ENCODE peak calls at places on chromosomes 16 and 17, in ten cellular contexts. G is CD4-positive, alpha-beta T cell; D is breast epithelium; N is lower lobe of right lung; P is fibroblast of lung; E is lower leg skin; C is thoracic aorta; Z is B cell; B is adrenal gland; H is tibial nerve. K is an unnamed sample.

GRCh38 chr17:81500026-81500425 is 12.6 kb downstream of the ACTG1 start:
- DNase-seq in G (no peak), D (no peak), N (peak), P (no peak), E (no peak), C (no peak), Z (no peak), B (no peak), H (no peak), K (no peak)

GRCh38 chr17:15952048-15952532 is 7.2 kb downstream of the ADORA2B start:
- DNase-seq in G (no peak), D (no peak), N (no peak), P (no peak), E (no peak), C (no peak), Z (no peak), B (no peak), H (no peak), K (no peak)

GRCh38 chr17:13843862-13844640 is 225.3 kb upstream of the COX10 start:
- DNase-seq in G (no peak), D (no peak), N (no peak), P (peak), E (no peak), C (no peak), Z (no peak), B (no peak), H (no peak), K (no peak)

GRCh38 chr17:37717627-37718382 is 27.1 kb downstream of the HNF1B start:
- DNase-seq in G (no peak), D (no peak), N (peak), P (peak), E (no peak), C (no peak), Z (no peak), B (no peak), H (no peak), K (no peak)

GRCh38 chr17:55063857-55064485 is 95.4 kb downstream of the STXBP4 start:
- DNase-seq in G (no peak), D (no peak), N (no peak), P (no peak), E (no peak), C (no peak), Z (no peak), B (no peak), H (no peak), K (no peak)

GRCh38 chr17:74543891-74544760 is 1.8 kb downstream of the CD300C start:
- DNase-seq in G (no peak), D (no peak), N (peak), P (no peak), E (no peak), C (no peak), Z (no peak), B (no peak), H (no peak), K (no peak)

GRCh38 chr17:57898487-57899311 is 48.9 kb upstream of the MRPS23 start:
- DNase-seq in G (no peak), D (peak), N (peak), P (peak), E (no peak), C (no peak), Z (no peak), B (peak), H (no peak), K (no peak)

GRCh38 chr16:3029499-3030127 is 5.8 kb downstream of the THOC6 start:
- DNase-seq in G (no peak), D (no peak), N (no peak), P (peak), E (no peak), C (no peak), Z (no peak), B (no peak), H (no peak), K (peak)

GRCh38 chr16:82715833-82716232 is 89.1 kb downstream of the CDH13 start:
- DNase-seq in G (no peak), D (no peak), N (no peak), P (no peak), E (no peak), C (no peak), Z (no peak), B (no peak), H (no peak), K (no peak)

GRCh38 chr17:9225305-9226101 is 204.2 kb downstream of the NTN1 start:
- DNase-seq in G (no peak), D (no peak), N (no peak), P (no peak), E (no peak), C (no peak), Z (no peak), B (no peak), H (no peak), K (no peak)
- TF ChIP-seq CTCF in G (no peak), D (no peak), N (no peak), P (no peak), E (no peak), C (peak), Z (no peak), B (no peak), H (no peak), K (no peak)

GRCh38 chr16:15790458-15790857 is 66.4 kb downstream of the MYH11 start:
- DNase-seq in G (no peak), D (no peak), N (no peak), P (peak), E (no peak), C (no peak), Z (no peak), B (peak), H (no peak), K (no peak)

GRCh38 chr16:15788846-15789239 is 68.0 kb downstream of the MYH11 start:
- DNase-seq in G (no peak), D (no peak), N (no peak), P (no peak), E (no peak), C (no peak), Z (no peak), B (no peak), H (no peak), K (no peak)

GRCh38 chr16:15795615-15796014 is 61.2 kb downstream of the MYH11 start:
- DNase-seq in G (no peak), D (no peak), N (no peak), P (no peak), E (no peak), C (no peak), Z (no peak), B (no peak), H (no peak), K (no peak)

GRCh38 chr16:15796885-15797284 is 59.9 kb downstream of the MYH11 start:
- DNase-seq in G (no peak), D (no peak), N (no peak), P (no peak), E (no peak), C (no peak), Z (no peak), B (no peak), H (no peak), K (no peak)

GRCh38 chr16:15792563-15792971 is 64.3 kb downstream of the MYH11 start:
- DNase-seq in G (no peak), D (no peak), N (no peak), P (no peak), E (no peak), C (no peak), Z (no peak), B (no peak), H (no peak), K (no peak)
- TF ChIP-seq CTCF in G (no peak), D (no peak), N (no peak), P (no peak), E (no peak), C (no peak), Z (no peak), B (no peak), H (no peak), K (no peak)

DNA sequence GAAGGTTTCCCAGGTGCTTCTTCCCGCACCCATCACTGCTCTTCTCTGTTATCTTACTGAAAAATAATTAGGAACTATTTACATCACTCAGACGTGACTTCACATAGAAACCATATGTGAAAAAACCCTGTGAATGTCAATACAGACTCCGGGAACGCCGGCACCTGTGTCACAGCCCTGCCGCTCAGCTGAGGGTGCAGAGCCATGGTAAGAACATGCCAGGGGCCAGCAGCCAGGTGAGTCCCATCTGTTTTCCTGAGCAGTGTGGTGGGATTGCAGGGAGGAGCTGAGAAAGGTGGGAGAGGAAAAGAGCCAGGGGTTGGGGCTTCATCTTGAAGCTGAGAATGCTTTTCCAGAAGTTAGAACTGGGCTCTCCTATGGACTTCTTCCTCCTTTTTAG is 13.7 kb downstream of the FOXF1 start:
- DNase-seq in G (no peak), D (no peak), N (no peak), P (no peak), E (no peak), C (no peak), Z (no peak), B (no peak), H (no peak), K (no peak)
- TF ChIP-seq CTCF in G (no peak), D (no peak), N (no peak), P (no peak), E (no peak), C (no peak), Z (no peak), B (no peak), H (no peak), K (no peak)

DNA sequence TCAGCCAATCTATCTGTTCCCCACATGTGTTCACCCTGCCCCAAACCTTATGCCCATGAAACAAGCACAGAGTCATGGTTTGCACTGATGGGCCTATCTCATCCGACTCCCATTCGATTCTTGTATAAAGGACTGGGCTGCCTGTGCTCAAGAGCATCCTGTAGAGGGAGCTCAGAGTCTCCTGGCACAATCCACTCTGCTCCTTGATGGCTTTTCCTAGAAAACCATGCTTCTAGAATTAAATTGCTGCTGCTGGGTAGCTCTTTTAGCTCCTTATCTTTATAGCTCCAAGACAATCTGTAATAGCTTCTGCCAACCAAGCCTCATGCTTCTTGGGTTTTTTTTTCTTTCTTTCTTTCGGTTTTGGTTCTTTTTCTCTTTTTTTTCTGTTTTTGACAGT is 9.7 kb downstream of the ZNF19 start:
- DNase-seq in G (no peak), D (no peak), N (no peak), P (no peak), E (no peak), C (no peak), Z (no peak), B (no peak), H (no peak), K (no peak)
- TF ChIP-seq CTCF in G (no peak), D (no peak), N (peak), P (peak), E (no peak), C (peak), Z (no peak), B (peak), H (no peak), K (no peak)

GRCh38 chr16:17346774-17347569 is 123.8 kb downstream of the XYLT1 start:
- DNase-seq in G (no peak), D (no peak), N (no peak), P (no peak), E (no peak), C (no peak), Z (no peak), B (no peak), H (no peak), K (peak)
- TF ChIP-seq CTCF in G (no peak), D (no peak), N (no peak), P (no peak), E (no peak), C (no peak), Z (no peak), B (no peak), H (no peak), K (no peak)

GRCh38 chr16:66418165-66418962 is 8.7 kb upstream of the BEAN1 start:
- DNase-seq in G (no peak), D (no peak), N (no peak), P (no peak), E (no peak), C (no peak), Z (no peak), B (peak), H (no peak), K (no peak)

GRCh38 chr16:66416981-66417700 is 10.0 kb upstream of the BEAN1 start:
- DNase-seq in G (no peak), D (no peak), N (no peak), P (peak), E (no peak), C (no peak), Z (no peak), B (no peak), H (no peak), K (no peak)

GRCh38 chr16:66421891-66422290 is 5.2 kb upstream of the BEAN1 start:
- DNase-seq in G (no peak), D (no peak), N (no peak), P (no peak), E (no peak), C (no peak), Z (no peak), B (no peak), H (no peak), K (no peak)

GRCh38 chr16:66420396-66420795 is 6.7 kb upstream of the BEAN1 start:
- DNase-seq in G (no peak), D (no peak), N (no peak), P (peak), E (no peak), C (no peak), Z (no peak), B (no peak), H (no peak), K (no peak)

DNA sequence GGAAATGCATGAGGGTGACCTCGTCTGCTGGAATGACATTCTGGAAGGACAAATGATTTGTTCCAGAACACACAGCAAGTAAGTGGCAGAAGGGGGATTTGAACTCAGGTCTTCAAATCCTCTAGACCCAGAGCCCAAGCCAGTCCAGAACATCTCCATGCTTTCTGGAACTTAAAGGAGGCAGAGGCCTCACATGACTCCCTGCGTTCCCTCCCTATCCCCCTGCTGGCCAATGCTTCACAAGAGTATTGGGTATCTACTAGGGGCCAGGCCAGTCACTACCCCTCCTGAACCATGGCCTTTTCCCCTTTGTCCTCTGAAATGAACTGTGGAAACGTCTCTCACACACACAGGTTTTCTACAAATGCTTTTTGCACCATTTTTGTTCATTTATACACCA is 7.6 kb upstream of the BEAN1 start:
- DNase-seq in G (no peak), D (no peak), N (no peak), P (no peak), E (no peak), C (no peak), Z (no peak), B (no peak), H (no peak), K (no peak)
- TF ChIP-seq CTCF in G (no peak), D (no peak), N (no peak), P (no peak), E (no peak), C (no peak), Z (no peak), B (no peak), H (no peak), K (no peak)

GRCh38 chr17:44636562-44636961 is 19.7 kb upstream of the MEIOC start:
- DNase-seq in G (no peak), D (no peak), N (no peak), P (peak), E (no peak), C (no peak), Z (no peak), B (no peak), H (no peak), K (no peak)
- TF ChIP-seq CTCF in G (no peak), D (peak), N (peak), P (peak), E (no peak), C (peak), Z (peak), B (peak), H (peak), K (no peak)

DNA sequence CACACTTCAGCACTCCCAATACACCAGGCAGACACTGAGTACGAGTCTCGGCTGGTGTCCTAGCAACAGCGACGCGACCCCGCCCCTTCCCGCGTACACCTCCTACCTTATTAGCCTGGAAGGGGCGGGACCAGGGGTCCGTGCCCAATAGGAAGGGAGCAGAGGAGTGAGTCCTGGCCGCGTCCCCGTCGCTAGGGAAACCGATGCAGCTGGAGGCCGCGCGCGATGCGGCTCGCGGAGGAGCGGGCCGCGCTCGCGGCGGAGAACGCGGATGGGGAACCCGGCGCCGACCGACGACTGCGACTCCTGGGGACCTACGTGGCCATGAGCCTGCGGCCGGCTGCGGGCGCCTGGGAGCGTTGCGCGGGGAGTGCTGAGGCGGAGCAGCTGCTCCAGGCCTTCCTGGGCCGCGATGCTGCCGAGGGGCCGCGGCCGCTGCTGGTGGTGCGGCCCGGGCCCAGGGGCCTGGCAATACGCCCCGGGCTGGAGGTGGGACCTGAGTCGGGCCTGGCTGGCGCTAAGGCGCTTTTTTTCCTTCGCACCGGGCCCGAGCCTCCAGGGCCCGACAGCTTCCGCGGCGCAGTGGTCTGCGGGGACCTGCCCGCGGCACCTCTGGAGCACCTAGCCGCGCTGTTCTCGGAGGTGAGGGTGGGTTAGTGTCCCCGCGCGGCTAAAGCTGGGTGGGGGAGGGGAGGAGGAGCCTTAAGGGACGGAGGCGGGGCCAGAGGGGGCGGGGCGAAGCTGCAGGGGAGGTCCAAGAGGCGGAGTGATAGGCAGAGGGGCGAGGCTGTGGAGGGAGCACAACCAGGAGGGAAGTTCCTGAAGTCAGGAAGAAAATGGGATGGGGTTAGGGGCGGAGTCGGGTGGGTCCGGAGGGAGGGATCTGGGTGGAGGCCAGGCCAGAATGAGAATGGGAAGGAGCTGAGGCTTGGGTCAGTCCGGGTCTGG is at the start of gene DNAH9:
- DNase-seq in G (no peak), D (peak), N (peak), P (peak), E (peak), C (peak), Z (no peak), B (peak), H (peak), K (no peak)
- TF ChIP-seq CTCF in G (no peak), D (no peak), N (no peak), P (no peak), E (no peak), C (no peak), Z (no peak), B (no peak), H (no peak), K (no peak)

GRCh38 chr17:70093163-70093562 is 18.1 kb downstream of the KCNJ16 start:
- DNase-seq in G (no peak), D (no peak), N (no peak), P (no peak), E (no peak), C (no peak), Z (no peak), B (no peak), H (no peak), K (no peak)

GRCh38 chr17:70086468-70086867 is 11.4 kb downstream of the KCNJ16 start:
- DNase-seq in G (no peak), D (no peak), N (no peak), P (no peak), E (no peak), C (no peak), Z (no peak), B (no peak), H (no peak), K (no peak)

GRCh38 chr17:70091681-70092080 is 16.7 kb downstream of the KCNJ16 start:
- DNase-seq in G (no peak), D (no peak), N (no peak), P (no peak), E (no peak), C (no peak), Z (no peak), B (no peak), H (no peak), K (no peak)

GRCh38 chr17:70091005-70091568 is 16.1 kb downstream of the KCNJ16 start:
- DNase-seq in G (no peak), D (no peak), N (no peak), P (no peak), E (no peak), C (no peak), Z (no peak), B (no peak), H (no peak), K (no peak)

GRCh38 chr17:70089513-70090148 is 14.6 kb downstream of the KCNJ16 start:
- DNase-seq in G (no peak), D (no peak), N (no peak), P (no peak), E (no peak), C (no peak), Z (no peak), B (no peak), H (no peak), K (no peak)
- TF ChIP-seq CTCF in G (no peak), D (no peak), N (no peak), P (no peak), E (no peak), C (no peak), Z (no peak), B (no peak), H (no peak), K (no peak)

K was measured in GM20000.